ENCODE peak calls at places on chromosome 14, in seven cellular contexts. D, L, A, H, Z, J and U are unnamed samples.

GRCh38 chr14:103402700-103403099 is 17.5 kb downstream of the MARK3 start:
- DNase-seq in J (peak), L (no peak), A (no peak), Z (no peak), D (no peak), H (no peak), U (no peak)

GRCh38 chr14:94897583-94897982 is 127.7 kb upstream of the GSC start:
- DNase-seq in H (no peak), J (no peak), Z (no peak), L (no peak), A (no peak), D (no peak), U (no peak)

GRCh38 chr14:55274760-55275159 is 3.5 kb downstream of the FBXO34 start:
- DNase-seq in D (no peak), J (no peak), A (no peak), Z (peak), H (no peak), L (no peak), U (no peak)

GRCh38 chr14:77324816-77325745 is 4.2 kb downstream of the GSTZ1 start:
- DNase-seq in J (no peak), H (no peak), D (no peak), L (no peak), Z (no peak), A (no peak), U (no peak)

GRCh38 chr14:69662636-69663321 is 51.4 kb downstream of the SUSD6 start:
- DNase-seq in Z (no peak), H (no peak), L (no peak), A (no peak), J (no peak), D (no peak), U (no peak)

GRCh38 chr14:55752580-55753365 is 172.8 kb downstream of the KTN1 start:
- DNase-seq in D (no peak), L (no peak), Z (peak), H (no peak), A (no peak), J (no peak), U (no peak)

GRCh38 chr14:88164906-88165534 is 158.0 kb downstream of the KCNK10 start:
- DNase-seq in L (no peak), J (no peak), Z (no peak), H (no peak), A (no peak), D (no peak), U (no peak)

GRCh38 chr14:24145700-24146621 is at the start of gene PSME2:
- DNase-seq in L (no peak), Z (no peak), J (no peak), D (no peak), A (no peak), H (no peak), U (no peak)

GRCh38 chr14:63180017-63180416 is 24.2 kb upstream of the RHOJ start:
- DNase-seq in L (no peak), J (no peak), D (no peak), H (no peak), A (no peak), Z (no peak), U (no peak)

GRCh38 chr14:104393898-104394605 is 185.5 kb upstream of the C14orf180 start:
- DNase-seq in L (no peak), Z (peak), H (no peak), A (peak), D (peak), J (no peak), U (peak)

GRCh38 chr14:91350813-91351507 is 66.7 kb downstream of the CCDC88C start:
- DNase-seq in A (peak), H (no peak), Z (no peak), D (peak), L (no peak), J (no peak), U (no peak)

GRCh38 chr14:23513466-23514008 is 38.0 kb downstream of the ZFHX2 start:
- DNase-seq in Z (no peak), J (no peak), H (no peak), A (no peak), D (no peak), L (no peak), U (no peak)